ENCODE peak calls at places on chromosomes 6 and 20, in five cellular contexts. One of them, this sample, is unnamed.

GRCh38 chr6:166496460-166496859 is 90.0 kb downstream of the RAMACL start:
- DNase-seq in tibial nerve: no peak
- DNase-seq in IMR-90: no peak
- DNase-seq in heart left ventricle: no peak
- DNase-seq in AG09309: no peak
- DNase-seq in this sample: no peak

GRCh38 chr6:89085409-89086012 is 5.0 kb downstream of the PNRC1 start:
- DNase-seq in IMR-90: no peak
- DNase-seq in tibial nerve: no peak
- DNase-seq in heart left ventricle: no peak
- DNase-seq in AG09309: no peak
- DNase-seq in this sample: no peak

GRCh38 chr6:44715188-44715587 is 327.7 kb downstream of the CDC5L start:
- DNase-seq in IMR-90: no peak
- DNase-seq in AG09309: no peak
- DNase-seq in heart left ventricle: no peak
- DNase-seq in tibial nerve: no peak
- DNase-seq in this sample: peak; percentile 35

GRCh38 chr6:149864578-149865535 is 698 bp upstream of the LRP11 start:
- DNase-seq in heart left ventricle: no peak
- DNase-seq in AG09309: no peak
- DNase-seq in IMR-90: peak; percentile 77
- DNase-seq in tibial nerve: no peak
- DNase-seq in this sample: peak; percentile 71

GRCh38 chr6:161117942-161118341 is 126.4 kb downstream of the MAP3K4 start:
- DNase-seq in IMR-90: no peak
- DNase-seq in tibial nerve: no peak
- DNase-seq in AG09309: no peak
- DNase-seq in heart left ventricle: no peak
- DNase-seq in this sample: no peak

GRCh38 chr6:156825475-156825874 is 48.3 kb downstream of the ARID1B start:
- DNase-seq in heart left ventricle: no peak
- DNase-seq in IMR-90: no peak
- DNase-seq in tibial nerve: no peak
- DNase-seq in AG09309: no peak
- DNase-seq in this sample: no peak

GRCh38 chr6:75802366-75802765 is 53.3 kb downstream of the MYO6 start:
- DNase-seq in tibial nerve: no peak
- DNase-seq in IMR-90: peak; percentile 10
- DNase-seq in heart left ventricle: no peak
- DNase-seq in AG09309: no peak
- DNase-seq in this sample: peak; percentile 20

GRCh38 chr20:35434085-35435005 is 3.7 kb downstream of the GDF5 start:
- DNase-seq in IMR-90: no peak
- DNase-seq in AG09309: no peak
- DNase-seq in heart left ventricle: peak; percentile 41
- DNase-seq in tibial nerve: peak; percentile 37
- DNase-seq in this sample: peak; percentile 29

GRCh38 chr20:42192321-42192720 is 574.1 kb upstream of the CHD6 start:
- DNase-seq in tibial nerve: no peak
- DNase-seq in IMR-90: no peak
- DNase-seq in AG09309: no peak
- DNase-seq in heart left ventricle: no peak
- DNase-seq in this sample: no peak

GRCh38 chr6:35564733-35565132 is 52.0 kb upstream of the TULP1 start:
- DNase-seq in tibial nerve: no peak
- DNase-seq in heart left ventricle: no peak
- DNase-seq in IMR-90: no peak
- DNase-seq in AG09309: no peak
- DNase-seq in this sample: no peak

GRCh38 chr6:17101422-17102257 is at the start of gene STMND1:
- DNase-seq in AG09309: no peak
- DNase-seq in tibial nerve: no peak
- DNase-seq in IMR-90: peak; percentile 27
- DNase-seq in heart left ventricle: peak; percentile 46
- DNase-seq in this sample: peak; percentile 24

GRCh38 chr6:139152088-139152891 is 17.4 kb downstream of the HECA start:
- DNase-seq in IMR-90: peak; percentile 84
- DNase-seq in AG09309: no peak
- DNase-seq in tibial nerve: no peak
- DNase-seq in heart left ventricle: no peak
- DNase-seq in this sample: no peak

GRCh38 chr20:33444797-33445560 is 1.4 kb upstream of the SNTA1 start:
- DNase-seq in AG09309: no peak
- DNase-seq in heart left ventricle: no peak
- DNase-seq in tibial nerve: no peak
- DNase-seq in IMR-90: no peak
- DNase-seq in this sample: no peak

GRCh38 chr6:129133770-129134192 is 250.8 kb downstream of the LAMA2 start:
- DNase-seq in IMR-90: peak; percentile 39
- DNase-seq in tibial nerve: no peak
- DNase-seq in heart left ventricle: no peak
- DNase-seq in AG09309: no peak
- DNase-seq in this sample: peak; percentile 63

GRCh38 chr20:3162080-3162611 is 2.5 kb upstream of the FASTKD5 start:
- DNase-seq in tibial nerve: no peak
- DNase-seq in AG09309: no peak
- DNase-seq in IMR-90: no peak
- DNase-seq in heart left ventricle: no peak
- DNase-seq in this sample: no peak

GRCh38 chr20:7371518-7372158 is 568.6 kb downstream of the HAO1 start:
- DNase-seq in AG09309: no peak
- DNase-seq in heart left ventricle: no peak
- DNase-seq in tibial nerve: no peak
- DNase-seq in IMR-90: no peak
- DNase-seq in this sample: no peak

GRCh38 chr20:44888226-44889103 is 3.0 kb downstream of the YWHAB start:
- DNase-seq in tibial nerve: no peak
- DNase-seq in heart left ventricle: no peak
- DNase-seq in IMR-90: no peak
- DNase-seq in AG09309: no peak
- DNase-seq in this sample: peak; percentile 35

GRCh38 chr6:168441434-168442391 is 729 bp downstream of the SMOC2 start:
- DNase-seq in heart left ventricle: no peak
- DNase-seq in tibial nerve: no peak
- DNase-seq in IMR-90: no peak
- DNase-seq in AG09309: no peak
- DNase-seq in this sample: no peak
- H3K4me3 ChIP-seq in heart left ventricle: peak overlapping the region; percentile 41
- H3K4me3 ChIP-seq in tibial nerve: peak overlapping the region; percentile 42
- H3K4me3 ChIP-seq in IMR-90: no peak overlapping the region
- H3K4me3 ChIP-seq in AG09309: no peak overlapping the region
- H3K4me3 ChIP-seq in this sample: no peak overlapping the region

GRCh38 chr20:16410626-16411025 is 162.6 kb downstream of the KIF16B start:
- DNase-seq in IMR-90: no peak
- DNase-seq in AG09309: no peak
- DNase-seq in tibial nerve: no peak
- DNase-seq in heart left ventricle: no peak
- DNase-seq in this sample: no peak

GRCh38 chr20:16411361-16411760 is 161.9 kb downstream of the KIF16B start:
- DNase-seq in AG09309: no peak
- DNase-seq in tibial nerve: no peak
- DNase-seq in IMR-90: no peak
- DNase-seq in heart left ventricle: no peak
- DNase-seq in this sample: no peak

GRCh38 chr20:16417001-16417400 is 156.2 kb downstream of the KIF16B start:
- DNase-seq in AG09309: no peak
- DNase-seq in tibial nerve: no peak
- DNase-seq in IMR-90: no peak
- DNase-seq in heart left ventricle: no peak
- DNase-seq in this sample: no peak

GRCh38 chr20:16415079-16415478 is 158.2 kb downstream of the KIF16B start:
- DNase-seq in IMR-90: peak; percentile 54
- DNase-seq in heart left ventricle: no peak
- DNase-seq in tibial nerve: no peak
- DNase-seq in AG09309: no peak
- DNase-seq in this sample: peak; percentile 34

DNA sequence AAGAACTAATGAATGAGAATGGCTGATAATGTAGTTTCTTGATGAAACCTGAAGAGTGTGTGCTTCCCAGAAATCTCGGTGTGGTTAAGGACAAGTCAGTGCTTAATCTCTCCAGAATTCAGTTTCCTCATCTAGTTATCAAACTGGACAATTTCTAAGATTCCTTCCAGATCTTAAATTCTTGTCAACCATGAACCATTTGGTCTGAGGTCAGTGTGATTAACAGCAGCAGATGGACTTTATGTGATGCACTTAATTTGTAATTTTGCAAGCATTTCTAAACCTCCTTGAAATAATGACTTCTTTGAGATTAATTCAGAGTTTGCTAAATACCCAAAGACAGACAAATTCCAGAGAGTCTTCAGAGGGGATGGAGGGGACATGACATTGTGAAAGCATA is 160.4 kb downstream of the KIF16B start:
- DNase-seq in heart left ventricle: no peak
- DNase-seq in IMR-90: no peak
- DNase-seq in AG09309: no peak
- DNase-seq in tibial nerve: no peak
- DNase-seq in this sample: peak; percentile 16
- TF ChIP-seq CTCF in heart left ventricle: no peak
- TF ChIP-seq CTCF in IMR-90: no peak
- TF ChIP-seq CTCF in AG09309: no peak
- TF ChIP-seq CTCF in tibial nerve: no peak
- TF ChIP-seq CTCF in this sample: no peak

DNA sequence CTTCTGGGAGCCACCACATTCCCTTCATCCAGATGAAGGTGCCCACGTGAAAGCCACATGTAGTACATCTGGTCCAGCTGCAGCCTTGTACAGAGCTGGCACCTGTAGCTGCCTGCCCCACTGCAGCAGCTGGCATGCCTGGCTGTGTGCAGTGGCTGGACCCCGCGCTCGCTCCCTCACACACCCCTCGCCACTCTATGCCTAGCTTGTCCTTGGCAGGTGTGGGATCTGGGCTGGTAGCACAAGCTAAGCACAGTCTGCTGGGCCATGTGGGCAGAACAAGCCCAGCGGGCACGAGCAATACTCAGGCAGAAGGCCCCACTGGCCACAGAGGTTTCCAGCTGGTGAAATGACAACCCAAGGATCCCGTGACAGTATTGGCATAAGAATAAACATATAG is 199.4 kb upstream of the PRND start:
- DNase-seq in IMR-90: no peak
- DNase-seq in AG09309: no peak
- DNase-seq in heart left ventricle: no peak
- DNase-seq in tibial nerve: no peak
- DNase-seq in this sample: no peak
- H3K4me3 ChIP-seq in IMR-90: no peak overlapping the region
- H3K4me3 ChIP-seq in AG09309: no peak overlapping the region
- H3K4me3 ChIP-seq in heart left ventricle: no peak overlapping the region
- H3K4me3 ChIP-seq in tibial nerve: no peak overlapping the region
- H3K4me3 ChIP-seq in this sample: no peak overlapping the region

GRCh38 chr6:32971581-32972352 is 3.4 kb downstream of the BRD2 start:
- DNase-seq in heart left ventricle: peak; percentile 99
- DNase-seq in IMR-90: peak; percentile 100
- DNase-seq in tibial nerve: peak; percentile 99
- DNase-seq in AG09309: peak; percentile 99
- DNase-seq in this sample: peak; percentile 100
- TF ChIP-seq CTCF in heart left ventricle: no peak
- TF ChIP-seq CTCF in IMR-90: no peak
- TF ChIP-seq CTCF in tibial nerve: no peak
- TF ChIP-seq CTCF in AG09309: peak; percentile 5
- TF ChIP-seq CTCF in this sample: no peak

GRCh38 chr6:131001945-131002661 is 60.9 kb downstream of the EPB41L2 start:
- DNase-seq in AG09309: no peak
- DNase-seq in IMR-90: peak; percentile 44
- DNase-seq in heart left ventricle: no peak
- DNase-seq in tibial nerve: no peak
- DNase-seq in this sample: peak; percentile 33

GRCh38 chr6:131004387-131004755 is 58.7 kb downstream of the EPB41L2 start:
- DNase-seq in heart left ventricle: no peak
- DNase-seq in tibial nerve: no peak
- DNase-seq in AG09309: no peak
- DNase-seq in IMR-90: no peak
- DNase-seq in this sample: no peak

GRCh38 chr6:131000544-131000943 is 62.5 kb downstream of the EPB41L2 start:
- DNase-seq in tibial nerve: no peak
- DNase-seq in AG09309: no peak
- DNase-seq in heart left ventricle: no peak
- DNase-seq in IMR-90: no peak
- DNase-seq in this sample: no peak

GRCh38 chr6:131003419-131004386 is 59.3 kb downstream of the EPB41L2 start:
- DNase-seq in IMR-90: no peak
- DNase-seq in AG09309: no peak
- DNase-seq in tibial nerve: no peak
- DNase-seq in heart left ventricle: no peak
- DNase-seq in this sample: no peak

GRCh38 chr6:131001113-131001776 is 61.8 kb downstream of the EPB41L2 start:
- DNase-seq in tibial nerve: no peak
- DNase-seq in heart left ventricle: no peak
- DNase-seq in AG09309: no peak
- DNase-seq in IMR-90: no peak
- DNase-seq in this sample: no peak
- H3K4me3 ChIP-seq in tibial nerve: peak overlapping the region; percentile 13
- H3K4me3 ChIP-seq in heart left ventricle: no peak overlapping the region
- H3K4me3 ChIP-seq in AG09309: no peak overlapping the region
- H3K4me3 ChIP-seq in IMR-90: no peak overlapping the region
- H3K4me3 ChIP-seq in this sample: no peak overlapping the region

DNA sequence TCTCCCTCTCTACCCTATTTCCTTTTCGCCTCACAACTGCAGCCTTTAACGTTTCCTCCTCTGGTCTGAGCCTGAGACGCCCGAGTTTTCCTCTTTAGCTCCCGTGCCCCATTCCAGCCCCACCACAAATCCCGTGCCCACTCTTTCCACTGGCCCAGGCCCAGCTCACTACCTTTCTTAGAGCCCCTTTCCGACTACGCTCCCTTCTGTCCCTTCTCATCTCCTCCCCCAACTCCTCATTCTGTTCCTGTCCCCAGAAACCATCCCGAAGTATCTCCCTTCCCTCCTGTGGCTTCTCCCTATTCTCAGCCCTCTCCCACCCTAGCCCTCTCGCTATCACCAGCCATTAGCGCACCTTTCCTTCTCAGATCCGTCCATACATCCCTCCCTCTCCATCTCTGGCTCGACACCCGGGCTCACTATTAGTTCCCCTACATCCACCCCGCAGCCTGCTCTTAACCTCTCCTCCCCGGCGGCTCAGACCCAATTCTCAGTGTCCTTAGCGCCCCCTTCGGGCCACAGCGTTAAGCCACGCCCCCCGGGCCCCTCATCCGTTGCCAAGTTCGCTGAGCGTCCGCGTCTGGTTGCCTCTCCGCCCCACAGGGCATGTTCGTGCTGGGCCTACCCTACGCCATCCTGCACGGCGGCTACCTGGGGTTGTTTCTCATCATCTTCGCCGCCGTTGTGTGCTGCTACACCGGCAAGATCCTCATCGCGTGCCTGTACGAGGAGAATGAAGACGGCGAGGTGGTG is 2.7 kb downstream of the SLC32A1 start:
- DNase-seq in tibial nerve: no peak
- DNase-seq in heart left ventricle: no peak
- DNase-seq in IMR-90: no peak
- DNase-seq in AG09309: no peak
- DNase-seq in this sample: no peak
- TF ChIP-seq CTCF in tibial nerve: no peak
- TF ChIP-seq CTCF in heart left ventricle: no peak
- TF ChIP-seq CTCF in IMR-90: peak; percentile 16
- TF ChIP-seq CTCF in AG09309: no peak
- TF ChIP-seq CTCF in this sample: peak; percentile 10

GRCh38 chr6:113586413-113586812 is 270.7 kb upstream of the MARCKS start:
- DNase-seq in tibial nerve: no peak
- DNase-seq in IMR-90: peak; percentile 71
- DNase-seq in AG09309: no peak
- DNase-seq in heart left ventricle: no peak
- DNase-seq in this sample: peak; percentile 89
- H3K4me3 ChIP-seq in tibial nerve: no peak overlapping the region
- H3K4me3 ChIP-seq in IMR-90: no peak overlapping the region
- H3K4me3 ChIP-seq in AG09309: no peak overlapping the region
- H3K4me3 ChIP-seq in heart left ventricle: no peak overlapping the region
- H3K4me3 ChIP-seq in this sample: no peak overlapping the region

This sample was measured in AG10803.